ENCODE peak calls at places on chromosomes 6 and 20, in nine cellular contexts. One of them, this sample, is unnamed. For H3K4me1, the result is how much of the 10 kb centered on the place peaks cover.

GRCh38 chr6:42889815-42890214 is 10.4 kb downstream of the RPL7L1 start:
- DNase-seq in neuronal stem cell: no peak
- DNase-seq in tibial artery: no peak
- DNase-seq in GM23338: peak
- DNase-seq in fibroblast of lung: peak
- DNase-seq in right cardiac atrium: no peak
- DNase-seq in CD8-positive, alpha-beta T cell: no peak
- DNase-seq in IMR-90: no peak
- DNase-seq in SK-N-SH: no peak
- DNase-seq in this sample: no peak

GRCh38 chr6:41578714-41579610 is 32.8 kb downstream of the FOXP4 start:
- DNase-seq in neuronal stem cell: peak
- DNase-seq in tibial artery: no peak
- DNase-seq in GM23338: peak
- DNase-seq in fibroblast of lung: peak
- DNase-seq in right cardiac atrium: no peak
- DNase-seq in CD8-positive, alpha-beta T cell: no peak
- DNase-seq in IMR-90: peak
- DNase-seq in SK-N-SH: peak
- DNase-seq in this sample: no peak

GRCh38 chr6:159608961-159609673 is 83.9 kb downstream of the SOD2 start:
- DNase-seq in neuronal stem cell: no peak
- DNase-seq in tibial artery: no peak
- DNase-seq in GM23338: peak
- DNase-seq in fibroblast of lung: peak
- DNase-seq in right cardiac atrium: no peak
- DNase-seq in CD8-positive, alpha-beta T cell: no peak
- DNase-seq in IMR-90: peak
- DNase-seq in SK-N-SH: no peak
- DNase-seq in this sample: peak

GRCh38 chr6:116278853-116279231 is 888 bp downstream of the TSPYL1 start:
- DNase-seq in neuronal stem cell: no peak
- DNase-seq in tibial artery: peak
- DNase-seq in GM23338: peak
- DNase-seq in fibroblast of lung: no peak
- DNase-seq in right cardiac atrium: peak
- DNase-seq in CD8-positive, alpha-beta T cell: no peak
- DNase-seq in IMR-90: peak
- DNase-seq in SK-N-SH: peak
- DNase-seq in this sample: peak

GRCh38 chr6:1524040-1524480 is 85.7 kb upstream of the FOXC1 start:
- DNase-seq in neuronal stem cell: peak
- DNase-seq in tibial artery: peak
- DNase-seq in GM23338: peak
- DNase-seq in fibroblast of lung: peak
- DNase-seq in right cardiac atrium: peak
- DNase-seq in CD8-positive, alpha-beta T cell: peak
- DNase-seq in IMR-90: peak
- DNase-seq in SK-N-SH: peak
- DNase-seq in this sample: peak

GRCh38 chr20:51221791-51222408 is 199.0 kb upstream of the KCNG1 start:
- DNase-seq in neuronal stem cell: no peak
- DNase-seq in tibial artery: no peak
- DNase-seq in GM23338: peak
- DNase-seq in fibroblast of lung: no peak
- DNase-seq in right cardiac atrium: no peak
- DNase-seq in CD8-positive, alpha-beta T cell: no peak
- DNase-seq in IMR-90: peak
- DNase-seq in SK-N-SH: no peak
- DNase-seq in this sample: no peak

GRCh38 chr6:36713846-36714245 is 16.2 kb downstream of the RAB44 start:
- DNase-seq in neuronal stem cell: no peak
- DNase-seq in tibial artery: peak
- DNase-seq in GM23338: no peak
- DNase-seq in fibroblast of lung: no peak
- DNase-seq in right cardiac atrium: no peak
- DNase-seq in CD8-positive, alpha-beta T cell: no peak
- DNase-seq in IMR-90: no peak
- DNase-seq in SK-N-SH: no peak
- DNase-seq in this sample: no peak

GRCh38 chr6:131694832-131695426 is 6.3 kb downstream of the OR2A4 start:
- DNase-seq in neuronal stem cell: peak
- DNase-seq in tibial artery: no peak
- DNase-seq in GM23338: peak
- DNase-seq in fibroblast of lung: peak
- DNase-seq in right cardiac atrium: peak
- DNase-seq in CD8-positive, alpha-beta T cell: no peak
- DNase-seq in IMR-90: peak
- DNase-seq in SK-N-SH: peak
- DNase-seq in this sample: peak

GRCh38 chr6:90893385-90893784 is 306.5 kb upstream of the MAP3K7 start:
- DNase-seq in neuronal stem cell: no peak
- DNase-seq in tibial artery: no peak
- DNase-seq in GM23338: no peak
- DNase-seq in fibroblast of lung: no peak
- DNase-seq in right cardiac atrium: no peak
- DNase-seq in CD8-positive, alpha-beta T cell: no peak
- DNase-seq in IMR-90: no peak
- DNase-seq in SK-N-SH: no peak
- DNase-seq in this sample: no peak

GRCh38 chr6:52423971-52424381 is 3.8 kb downstream of the EFHC1 start:
- DNase-seq in neuronal stem cell: no peak
- DNase-seq in tibial artery: no peak
- DNase-seq in GM23338: peak
- DNase-seq in fibroblast of lung: peak
- DNase-seq in right cardiac atrium: peak
- DNase-seq in CD8-positive, alpha-beta T cell: no peak
- DNase-seq in IMR-90: peak
- DNase-seq in SK-N-SH: no peak
- DNase-seq in this sample: no peak

GRCh38 chr6:159852877-159853276 is 37.9 kb upstream of the MAS1 start:
- DNase-seq in neuronal stem cell: no peak
- DNase-seq in tibial artery: no peak
- DNase-seq in GM23338: peak
- DNase-seq in fibroblast of lung: no peak
- DNase-seq in right cardiac atrium: no peak
- DNase-seq in CD8-positive, alpha-beta T cell: peak
- DNase-seq in IMR-90: no peak
- DNase-seq in SK-N-SH: no peak
- DNase-seq in this sample: no peak

GRCh38 chr6:149960488-149960887 is 3.3 kb upstream of the ULBP1 start:
- DNase-seq in neuronal stem cell: no peak
- DNase-seq in tibial artery: no peak
- DNase-seq in GM23338: no peak
- DNase-seq in fibroblast of lung: no peak
- DNase-seq in right cardiac atrium: peak
- DNase-seq in CD8-positive, alpha-beta T cell: no peak
- DNase-seq in IMR-90: no peak
- DNase-seq in SK-N-SH: no peak
- DNase-seq in this sample: no peak

GRCh38 chr6:14711704-14712397 is 534.0 kb upstream of the JARID2 start:
- DNase-seq in neuronal stem cell: no peak
- DNase-seq in tibial artery: no peak
- DNase-seq in GM23338: no peak
- DNase-seq in fibroblast of lung: no peak
- DNase-seq in right cardiac atrium: no peak
- DNase-seq in CD8-positive, alpha-beta T cell: no peak
- DNase-seq in IMR-90: no peak
- DNase-seq in SK-N-SH: no peak
- DNase-seq in this sample: no peak

GRCh38 chr6:148240866-148241477 is 101.7 kb upstream of the SASH1 start:
- DNase-seq in neuronal stem cell: no peak
- DNase-seq in tibial artery: no peak
- DNase-seq in GM23338: no peak
- DNase-seq in fibroblast of lung: peak
- DNase-seq in right cardiac atrium: no peak
- DNase-seq in CD8-positive, alpha-beta T cell: no peak
- DNase-seq in IMR-90: peak
- DNase-seq in SK-N-SH: no peak
- DNase-seq in this sample: no peak
- H3K27ac ChIP-seq in neuronal stem cell: no peak
- H3K27ac ChIP-seq in tibial artery: peak
- H3K27ac ChIP-seq in GM23338: no peak
- H3K27ac ChIP-seq in fibroblast of lung: no peak
- H3K27ac ChIP-seq in right cardiac atrium: no peak
- H3K27ac ChIP-seq in CD8-positive, alpha-beta T cell: no peak
- H3K27ac ChIP-seq in IMR-90: no peak
- H3K27ac ChIP-seq in SK-N-SH: no peak
- H3K27ac ChIP-seq in this sample: peak

GRCh38 chr20:17298169-17298568 is 71.3 kb downstream of the PCSK2 start:
- DNase-seq in neuronal stem cell: no peak
- DNase-seq in tibial artery: no peak
- DNase-seq in GM23338: no peak
- DNase-seq in fibroblast of lung: no peak
- DNase-seq in right cardiac atrium: no peak
- DNase-seq in CD8-positive, alpha-beta T cell: no peak
- DNase-seq in IMR-90: no peak
- DNase-seq in SK-N-SH: no peak
- DNase-seq in this sample: no peak

GRCh38 chr20:17295991-17296390 is 69.2 kb downstream of the PCSK2 start:
- DNase-seq in neuronal stem cell: no peak
- DNase-seq in tibial artery: no peak
- DNase-seq in GM23338: no peak
- DNase-seq in fibroblast of lung: no peak
- DNase-seq in right cardiac atrium: no peak
- DNase-seq in CD8-positive, alpha-beta T cell: no peak
- DNase-seq in IMR-90: no peak
- DNase-seq in SK-N-SH: no peak
- DNase-seq in this sample: no peak

GRCh38 chr20:17298751-17299150 is 71.9 kb downstream of the PCSK2 start:
- DNase-seq in neuronal stem cell: no peak
- DNase-seq in tibial artery: no peak
- DNase-seq in GM23338: no peak
- DNase-seq in fibroblast of lung: no peak
- DNase-seq in right cardiac atrium: no peak
- DNase-seq in CD8-positive, alpha-beta T cell: no peak
- DNase-seq in IMR-90: no peak
- DNase-seq in SK-N-SH: no peak
- DNase-seq in this sample: no peak

GRCh38 chr20:17295151-17295726 is 68.4 kb downstream of the PCSK2 start:
- DNase-seq in neuronal stem cell: no peak
- DNase-seq in tibial artery: no peak
- DNase-seq in GM23338: no peak
- DNase-seq in fibroblast of lung: no peak
- DNase-seq in right cardiac atrium: no peak
- DNase-seq in CD8-positive, alpha-beta T cell: no peak
- DNase-seq in IMR-90: no peak
- DNase-seq in SK-N-SH: no peak
- DNase-seq in this sample: no peak
- H3K4me1 ChIP-seq in neuronal stem cell: under half
- H3K4me1 ChIP-seq in tibial artery: under half
- H3K4me1 ChIP-seq in GM23338: under half
- H3K4me1 ChIP-seq in fibroblast of lung: under half
- H3K4me1 ChIP-seq in right cardiac atrium: under half
- H3K4me1 ChIP-seq in CD8-positive, alpha-beta T cell: under half
- H3K4me1 ChIP-seq in IMR-90: under half
- H3K4me1 ChIP-seq in SK-N-SH: under half
- H3K4me1 ChIP-seq in this sample: under half

GRCh38 chr20:57620274-57620990 is at the start of gene ZBP1:
- DNase-seq in neuronal stem cell: no peak
- DNase-seq in tibial artery: peak
- DNase-seq in GM23338: no peak
- DNase-seq in fibroblast of lung: no peak
- DNase-seq in right cardiac atrium: no peak
- DNase-seq in CD8-positive, alpha-beta T cell: peak
- DNase-seq in IMR-90: no peak
- DNase-seq in SK-N-SH: no peak
- DNase-seq in this sample: no peak

GRCh38 chr20:57618766-57619052 is 1.5 kb downstream of the ZBP1 start:
- DNase-seq in neuronal stem cell: no peak
- DNase-seq in tibial artery: no peak
- DNase-seq in GM23338: no peak
- DNase-seq in fibroblast of lung: no peak
- DNase-seq in right cardiac atrium: no peak
- DNase-seq in CD8-positive, alpha-beta T cell: no peak
- DNase-seq in IMR-90: no peak
- DNase-seq in SK-N-SH: no peak
- DNase-seq in this sample: no peak

GRCh38 chr20:57620999-57621398 is 773 bp upstream of the ZBP1 start:
- DNase-seq in neuronal stem cell: no peak
- DNase-seq in tibial artery: peak
- DNase-seq in GM23338: no peak
- DNase-seq in fibroblast of lung: no peak
- DNase-seq in right cardiac atrium: no peak
- DNase-seq in CD8-positive, alpha-beta T cell: no peak
- DNase-seq in IMR-90: no peak
- DNase-seq in SK-N-SH: no peak
- DNase-seq in this sample: no peak

GRCh38 chr20:57618091-57618765 is 2.0 kb downstream of the ZBP1 start:
- DNase-seq in neuronal stem cell: no peak
- DNase-seq in tibial artery: peak
- DNase-seq in GM23338: no peak
- DNase-seq in fibroblast of lung: no peak
- DNase-seq in right cardiac atrium: no peak
- DNase-seq in CD8-positive, alpha-beta T cell: no peak
- DNase-seq in IMR-90: no peak
- DNase-seq in SK-N-SH: no peak
- DNase-seq in this sample: no peak

DNA sequence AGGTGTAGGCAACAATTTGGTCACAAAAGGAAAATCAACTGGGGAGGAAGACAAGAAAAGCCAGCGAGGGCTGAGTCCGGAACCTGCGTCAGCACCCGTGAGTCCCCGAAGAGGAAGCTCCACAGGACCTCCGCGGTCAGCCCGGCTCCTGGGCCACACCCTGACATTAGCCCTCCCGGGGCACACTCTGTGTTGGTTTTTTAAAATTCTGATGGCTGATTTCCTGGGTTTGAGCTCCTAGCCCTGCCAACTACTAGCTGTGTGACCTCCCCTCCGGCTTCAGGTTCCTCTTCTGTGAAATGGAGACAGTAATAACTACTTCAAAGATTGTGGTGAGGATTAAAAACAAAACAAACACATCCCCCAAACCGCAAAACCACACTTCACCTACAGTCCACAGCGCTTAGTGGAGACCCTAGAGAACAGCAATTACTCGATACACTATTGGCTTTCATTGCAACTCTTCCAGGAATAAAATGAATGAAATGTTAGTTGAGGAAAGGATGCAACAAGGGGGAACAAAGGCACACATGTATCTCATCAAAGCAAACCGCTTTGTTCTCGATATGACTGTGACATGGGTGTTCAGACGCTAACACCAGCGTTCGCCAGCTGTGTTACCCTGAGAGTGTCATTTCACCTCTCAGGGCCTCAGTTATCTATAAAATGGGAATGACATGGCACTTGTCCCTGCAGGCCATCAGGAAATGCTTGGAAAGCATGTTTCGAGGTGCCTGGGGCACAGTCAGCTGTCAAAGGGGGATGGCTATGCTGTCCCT is 984 bp downstream of the ZBP1 start:
- DNase-seq in neuronal stem cell: no peak
- DNase-seq in tibial artery: peak
- DNase-seq in GM23338: no peak
- DNase-seq in fibroblast of lung: no peak
- DNase-seq in right cardiac atrium: peak
- DNase-seq in CD8-positive, alpha-beta T cell: peak
- DNase-seq in IMR-90: no peak
- DNase-seq in SK-N-SH: no peak
- DNase-seq in this sample: no peak
- H3K27ac ChIP-seq in neuronal stem cell: no peak
- H3K27ac ChIP-seq in tibial artery: no peak
- H3K27ac ChIP-seq in GM23338: no peak
- H3K27ac ChIP-seq in fibroblast of lung: no peak
- H3K27ac ChIP-seq in right cardiac atrium: no peak
- H3K27ac ChIP-seq in CD8-positive, alpha-beta T cell: peak
- H3K27ac ChIP-seq in IMR-90: no peak
- H3K27ac ChIP-seq in SK-N-SH: no peak
- H3K27ac ChIP-seq in this sample: no peak

GRCh38 chr6:108578595-108579038 is 17.9 kb downstream of the FOXO3 start:
- DNase-seq in neuronal stem cell: no peak
- DNase-seq in tibial artery: no peak
- DNase-seq in GM23338: no peak
- DNase-seq in fibroblast of lung: peak
- DNase-seq in right cardiac atrium: no peak
- DNase-seq in CD8-positive, alpha-beta T cell: no peak
- DNase-seq in IMR-90: peak
- DNase-seq in SK-N-SH: no peak
- DNase-seq in this sample: peak
- H3K4me1 ChIP-seq in neuronal stem cell: under half
- H3K4me1 ChIP-seq in tibial artery: half or more
- H3K4me1 ChIP-seq in GM23338: under half
- H3K4me1 ChIP-seq in fibroblast of lung: under half
- H3K4me1 ChIP-seq in right cardiac atrium: under half
- H3K4me1 ChIP-seq in CD8-positive, alpha-beta T cell: under half
- H3K4me1 ChIP-seq in IMR-90: under half
- H3K4me1 ChIP-seq in SK-N-SH: under half
- H3K4me1 ChIP-seq in this sample: half or more